ENCODE peak calls at places on chromosomes 11 and 22, in four cellular contexts. B, X, T and N are unnamed samples.

GRCh38 chr11:126214446-126215240 is 3.1 kb downstream of the FAM118B start:
- DNase-seq in B (peak), X (no peak), T (no peak), N (no peak)

GRCh38 chr22:29260031-29260560 is 7.7 kb downstream of the RHBDD3 start:
- DNase-seq in T (no peak), X (no peak), B (no peak), N (no peak)

GRCh38 chr11:134275534-134276395 is at the start of gene GLB1L3:
- DNase-seq in T (no peak), X (peak), B (peak), N (no peak)

GRCh38 chr11:2089536-2090165 is 49.5 kb downstream of the IGF2 start:
- DNase-seq in X (no peak), T (no peak), B (peak), N (no peak)

GRCh38 chr11:26227311-26227710 is 104.6 kb upstream of the ANO3 start:
- DNase-seq in X (no peak), B (peak), T (peak), N (peak)

GRCh38 chr11:97772696-97773095 is 1248.1 kb upstream of the CNTN5 start:
- DNase-seq in T (no peak), X (no peak), B (no peak), N (no peak)

GRCh38 chr11:95291946-95292345 is 60.9 kb upstream of the SESN3 start:
- DNase-seq in B (peak), T (no peak), X (no peak), N (no peak)

GRCh38 chr22:40076702-40077645 is 82.2 kb downstream of the FAM83F start:
- DNase-seq in T (no peak), X (no peak), B (peak), N (no peak)

GRCh38 chr22:49531533-49531895 is 296.2 kb downstream of the BRD1 start:
- DNase-seq in X (no peak), T (no peak), B (no peak), N (no peak)

GRCh38 chr11:8356731-8357504 is 93.2 kb upstream of the LMO1 start:
- DNase-seq in B (no peak), T (no peak), X (no peak), N (no peak)

GRCh38 chr11:76574406-76574805 is 96.1 kb downstream of the LRRC32 start:
- DNase-seq in T (no peak), B (no peak), X (no peak), N (no peak)

GRCh38 chr11:95229199-95230053 is 1.6 kb downstream of the SESN3 start:
- DNase-seq in X (no peak), T (no peak), B (peak), N (no peak)

GRCh38 chr11:41175304-41175972 is 284.0 kb downstream of the LRRC4C start:
- DNase-seq in B (peak), T (peak), X (no peak), N (no peak)

GRCh38 chr11:2890466-2891241 is 5.1 kb upstream of the CDKN1C start:
- DNase-seq in T (no peak), B (no peak), X (peak), N (no peak)

GRCh38 chr11:106786251-106786650 is 232.0 kb downstream of the GUCY1A2 start:
- DNase-seq in X (no peak), B (no peak), T (no peak), N (no peak)

GRCh38 chr11:45208135-45208534 is 61.7 kb downstream of the PRDM11 start:
- DNase-seq in X (no peak), T (no peak), B (no peak), N (no peak)

GRCh38 chr22:43263645-43264514 is 76.9 kb upstream of the TTLL12 start:
- DNase-seq in T (no peak), B (peak), X (peak), N (peak)

GRCh38 chr11:68936676-68937620 is 33.3 kb downstream of the IGHMBP2 start:
- DNase-seq in B (no peak), T (no peak), X (no peak), N (no peak)

GRCh38 chr11:22089609-22090008 is 103.3 kb upstream of the ANO5 start:
- DNase-seq in T (no peak), X (no peak), B (no peak), N (no peak)

GRCh38 chr22:27888310-27888709 is 30.7 kb downstream of the PITPNB start:
- DNase-seq in T (no peak), B (no peak), X (no peak), N (no peak)

GRCh38 chr11:2668876-2669275 is 30.9 kb downstream of the KCNQ1OT1 start:
- DNase-seq in T (no peak), B (no peak), X (no peak), N (no peak)

GRCh38 chr11:86291466-86292262 is 10.4 kb upstream of the HIKESHI start:
- DNase-seq in T (peak), B (peak), X (peak), N (peak)

GRCh38 chr22:30877662-30878515 is 90.7 kb downstream of the MORC2 start:
- DNase-seq in B (peak), T (no peak), X (no peak), N (no peak)

GRCh38 chr22:26972281-26972680 is 314.9 kb downstream of the MIAT start:
- DNase-seq in T (no peak), B (peak), X (no peak), N (no peak)

GRCh38 chr22:28883917-28884753 is 763 bp downstream of the ZNRF3 start:
- DNase-seq in X (peak), T (no peak), B (no peak), N (no peak)

GRCh38 chr22:43817402-43817801 is 5.3 kb upstream of the EFCAB6 start:
- DNase-seq in X (no peak), B (no peak), T (no peak), N (no peak)

GRCh38 chr11:128524172-128524571 is 63.2 kb downstream of the ETS1 start:
- DNase-seq in B (no peak), T (no peak), X (no peak), N (no peak)

GRCh38 chr11:16605440-16605970 is 132.9 kb upstream of the C11orf58 start:
- DNase-seq in X (no peak), B (no peak), T (no peak), N (no peak)

GRCh38 chr22:25027959-25028840 is 75.7 kb downstream of the KIAA1671 start:
- DNase-seq in X (no peak), B (no peak), T (no peak), N (no peak)

GRCh38 chr11:1017269-1018005 is 19.1 kb downstream of the MUC6 start:
- DNase-seq in B (peak), X (no peak), T (no peak), N (no peak)

DNA sequence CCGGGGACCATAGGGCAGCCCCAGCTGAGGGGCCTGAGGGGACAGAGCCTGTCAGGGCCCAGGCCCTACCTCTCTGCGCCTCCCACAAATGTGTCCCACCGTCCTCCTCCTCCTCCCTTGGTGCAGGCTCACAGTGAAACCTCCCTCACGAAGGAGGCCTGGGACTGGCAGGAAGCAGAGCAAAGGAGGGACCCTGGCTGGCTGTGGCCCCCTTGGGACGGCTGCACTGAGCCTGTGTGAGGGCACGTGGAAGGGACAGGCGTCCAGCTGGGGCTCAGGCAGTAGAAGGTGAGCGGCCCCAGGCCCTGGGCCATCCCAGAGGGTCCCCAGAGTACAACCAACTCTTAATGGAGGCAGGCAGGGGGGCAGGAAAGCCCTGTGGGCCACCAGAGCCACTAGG is 60.7 kb downstream of the ELFN2 start:
- DNase-seq in X (no peak), T (no peak), B (no peak), N (no peak)
- H3K4me3 ChIP-seq in X (no peak), T (no peak), B (no peak), N (no peak)

GRCh38 chr11:27976262-27976661 is 131.7 kb downstream of the KIF18A start:
- DNase-seq in B (no peak), X (no peak), T (no peak), N (peak)
- H3K4me3 ChIP-seq in B (no peak), X (no peak), T (no peak), N (no peak)

GRCh38 chr11:74310857-74311256 is 583 bp downstream of the P4HA3 start:
- DNase-seq in X (no peak), T (no peak), B (no peak), N (no peak)

GRCh38 chr11:74307409-74307808 is 4.0 kb downstream of the P4HA3 start:
- DNase-seq in B (no peak), T (no peak), X (no peak), N (no peak)

GRCh38 chr11:74306440-74307175 is 4.8 kb downstream of the P4HA3 start:
- DNase-seq in B (no peak), T (no peak), X (no peak), N (no peak)

GRCh38 chr11:74312321-74312720 is 881 bp upstream of the P4HA3 start:
- DNase-seq in X (no peak), T (no peak), B (peak), N (no peak)

DNA sequence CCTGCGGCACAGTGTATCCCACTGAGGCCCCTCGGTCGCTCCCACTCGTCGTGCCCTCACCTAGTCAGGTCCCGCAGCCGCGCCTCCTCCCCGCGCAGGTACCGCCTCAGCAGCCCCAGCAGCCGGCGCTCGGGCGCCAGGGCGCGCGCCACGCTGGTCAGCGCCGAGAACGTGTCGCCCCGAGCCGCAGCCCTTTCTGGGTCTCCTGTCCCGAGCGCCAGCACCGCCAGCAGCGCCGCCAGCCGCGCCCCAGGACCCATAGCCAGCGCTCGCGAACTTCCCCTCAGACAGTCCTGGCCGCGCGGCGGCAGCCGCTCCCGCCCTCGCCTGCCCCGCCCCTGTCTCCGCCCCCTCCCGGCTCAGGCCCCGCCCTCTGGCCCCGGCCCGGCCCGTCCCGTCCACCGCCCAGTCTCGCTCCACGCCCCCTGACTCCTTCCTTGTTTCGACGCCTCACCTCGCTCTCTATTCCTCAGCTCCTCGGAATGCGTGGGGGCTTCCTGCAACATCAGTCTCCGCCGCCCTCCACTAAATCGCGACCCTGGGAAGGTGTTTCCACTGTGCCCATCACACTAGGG is at the start of gene P4HA3:
- DNase-seq in B (peak), T (peak), X (peak), N (no peak)
- H3K4me3 ChIP-seq in B (peak), T (peak), X (peak), N (peak)

DNA sequence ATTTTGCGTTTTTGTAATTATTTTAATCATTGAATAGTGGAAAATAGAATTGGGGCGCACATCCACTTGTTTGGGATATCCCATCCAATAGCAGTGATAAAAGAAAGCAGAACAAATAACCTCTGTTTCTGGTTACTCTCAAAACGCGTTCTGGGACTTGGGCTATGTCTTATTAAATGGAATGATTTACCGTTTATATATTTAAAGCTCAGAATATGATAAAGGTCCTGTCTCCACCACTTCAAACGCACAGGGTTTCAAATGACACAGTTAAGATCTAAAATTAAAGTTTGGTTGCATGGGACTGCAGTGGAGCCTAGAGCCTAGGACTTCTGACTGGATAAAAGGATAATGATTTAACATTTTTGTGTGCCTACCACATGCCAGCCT is 2.3 kb upstream of the HSPA8 start:
- DNase-seq in B (no peak), T (no peak), X (no peak), N (no peak)
- H3K4me3 ChIP-seq in B (no peak), T (no peak), X (peak), N (no peak)

GRCh38 chr11:65183201-65183891 is 1.6 kb downstream of the CAPN1 start:
- DNase-seq in B (peak), T (no peak), X (no peak), N (no peak)
- H3K4me3 ChIP-seq in B (peak), T (peak), X (no peak), N (peak)

GRCh38 chr11:73242291-73243092 is 24.4 kb downstream of the P2RY2 start:
- DNase-seq in B (peak), T (peak), X (no peak), N (no peak)
- H3K4me3 ChIP-seq in B (no peak), T (peak), X (no peak), N (no peak)